ENCODE peak calls at places on chromosomes 1 and 21, in four cellular contexts. W is A549, G is WTC11, A is neural crest cell. C is an unnamed sample.

GRCh38 chr1:168422203-168422848 is 121.5 kb downstream of the XCL2 start:
- DNase-seq in A (no peak), G (no peak), W (no peak), C (no peak)

GRCh38 chr1:228317891-228318810 is 88.5 kb downstream of the TRIM11 start:
- DNase-seq in A (no peak), W (no peak), G (no peak), C (no peak)

GRCh38 chr1:40078512-40079333 is 18.3 kb downstream of the PPT1 start:
- DNase-seq in G (peak; percentile 59), A (peak; percentile 71), W (peak; percentile 47), C (no peak)

GRCh38 chr1:11062965-11063401 is 3.2 kb upstream of the SRM start:
- DNase-seq in G (no peak), A (no peak), W (no peak), C (no peak)

GRCh38 chr1:222880586-222880985 is 65.7 kb downstream of the DISP1 start:
- DNase-seq in A (no peak), W (no peak), G (no peak), C (peak; percentile 29)

GRCh38 chr1:62397301-62397700 is 39.5 kb upstream of the USP1 start:
- DNase-seq in A (no peak), W (no peak), G (no peak), C (no peak)

GRCh38 chr1:220791287-220791686 is 4.6 kb downstream of the MTARC1 start:
- DNase-seq in W (no peak), G (no peak), A (no peak), C (no peak)

GRCh38 chr1:161420763-161421455 is 53.2 kb upstream of the CFAP126 start:
- DNase-seq in G (peak; percentile 72), W (peak; percentile 16), A (no peak), C (no peak)

GRCh38 chr21:30351534-30351933 is 3.1 kb upstream of the KRTAP23-1 start:
- DNase-seq in W (no peak), A (no peak), G (no peak), C (no peak)

GRCh38 chr21:37198989-37199924 is 67.9 kb downstream of the VPS26C start:
- DNase-seq in G (no peak), W (no peak), A (no peak), C (no peak)

GRCh38 chr1:211424018-211424417 is 67.9 kb downstream of the RD3 start:
- DNase-seq in A (no peak), G (no peak), W (no peak), C (no peak)

GRCh38 chr1:205124726-205125125 is 2.9 kb upstream of the RBBP5 start:
- DNase-seq in A (no peak), W (no peak), G (no peak), C (no peak)

GRCh38 chr1:86018311-86018923 is 138.2 kb downstream of the COL24A1 start:
- DNase-seq in W (peak; percentile 9), A (peak; percentile 31), G (peak; percentile 13), C (no peak)

GRCh38 chr21:29661672-29662442 is 277.9 kb downstream of the GRIK1 start:
- DNase-seq in W (no peak), G (no peak), A (no peak), C (no peak)

GRCh38 chr1:117606608-117607261 is 887 bp downstream of the TENT5C start:
- DNase-seq in G (peak; percentile 32), W (no peak), A (no peak), C (no peak)

GRCh38 chr1:39922139-39922757 is 20.5 kb upstream of the MYCL start:
- DNase-seq in A (peak; percentile 10), W (no peak), G (peak; percentile 88), C (no peak)

GRCh38 chr1:17746920-17747319 is 8.2 kb upstream of the ACTL8 start:
- DNase-seq in W (no peak), A (no peak), G (no peak), C (no peak)

DNA sequence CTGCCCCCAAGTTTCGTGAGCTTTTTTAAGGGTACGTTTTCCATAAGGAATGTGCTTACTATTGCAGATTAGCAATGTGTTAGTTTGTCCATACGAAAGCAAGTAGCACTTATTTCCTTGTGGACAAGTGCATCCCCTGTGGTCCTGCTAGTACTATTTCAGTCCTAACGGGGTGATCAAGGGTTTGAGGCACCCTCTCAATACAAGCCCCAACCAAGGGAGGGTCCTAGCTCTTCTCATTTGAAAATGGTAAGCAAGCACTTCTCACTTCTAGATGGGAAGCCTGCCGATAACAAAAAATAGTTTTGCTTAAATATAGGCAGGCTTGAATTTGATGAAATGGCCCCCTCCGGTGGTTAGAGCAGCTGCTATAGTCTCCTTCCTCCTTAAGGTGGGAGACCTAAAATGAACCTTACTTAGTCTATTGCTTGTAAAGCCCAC is 64.0 kb upstream of the HMCN1 start:
- DNase-seq in W (no peak), A (peak; percentile 35), G (peak; percentile 50), C (no peak)
- TF ChIP-seq CTCF in W (peak; percentile 62), A (peak; percentile 68), G (no peak), C (peak; percentile 80)

GRCh38 chr1:54424398-54424797 is 18.2 kb upstream of the SSBP3 start:
- DNase-seq in W (no peak), A (no peak), G (no peak), C (no peak)
- TF ChIP-seq CTCF in W (no peak), A (no peak), G (no peak), C (no peak)

DNA sequence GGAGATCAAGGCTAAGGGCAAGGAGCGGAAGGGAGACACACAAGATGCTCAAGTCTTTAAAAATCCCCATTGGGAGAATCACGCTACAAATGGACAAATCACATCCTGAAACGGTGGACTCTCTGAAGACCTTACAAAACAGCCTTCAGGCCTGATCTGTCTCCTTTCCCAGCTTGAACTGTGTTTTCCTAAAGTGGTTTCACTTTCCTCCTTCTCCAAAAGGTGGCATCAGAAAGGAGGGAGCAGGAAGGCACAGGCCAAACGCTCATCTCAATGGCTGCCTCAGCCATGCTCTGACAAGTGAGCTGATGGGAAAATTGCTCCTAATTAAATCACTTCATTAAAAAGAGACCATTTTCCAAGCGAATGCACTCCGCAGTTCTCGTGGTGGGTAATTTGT is 47.7 kb downstream of the UTP25 start:
- DNase-seq in A (no peak), W (peak; percentile 33), G (peak; percentile 25), C (no peak)
- TF ChIP-seq CTCF in A (peak; percentile 34), W (peak; percentile 44), G (no peak), C (peak; percentile 64)

DNA sequence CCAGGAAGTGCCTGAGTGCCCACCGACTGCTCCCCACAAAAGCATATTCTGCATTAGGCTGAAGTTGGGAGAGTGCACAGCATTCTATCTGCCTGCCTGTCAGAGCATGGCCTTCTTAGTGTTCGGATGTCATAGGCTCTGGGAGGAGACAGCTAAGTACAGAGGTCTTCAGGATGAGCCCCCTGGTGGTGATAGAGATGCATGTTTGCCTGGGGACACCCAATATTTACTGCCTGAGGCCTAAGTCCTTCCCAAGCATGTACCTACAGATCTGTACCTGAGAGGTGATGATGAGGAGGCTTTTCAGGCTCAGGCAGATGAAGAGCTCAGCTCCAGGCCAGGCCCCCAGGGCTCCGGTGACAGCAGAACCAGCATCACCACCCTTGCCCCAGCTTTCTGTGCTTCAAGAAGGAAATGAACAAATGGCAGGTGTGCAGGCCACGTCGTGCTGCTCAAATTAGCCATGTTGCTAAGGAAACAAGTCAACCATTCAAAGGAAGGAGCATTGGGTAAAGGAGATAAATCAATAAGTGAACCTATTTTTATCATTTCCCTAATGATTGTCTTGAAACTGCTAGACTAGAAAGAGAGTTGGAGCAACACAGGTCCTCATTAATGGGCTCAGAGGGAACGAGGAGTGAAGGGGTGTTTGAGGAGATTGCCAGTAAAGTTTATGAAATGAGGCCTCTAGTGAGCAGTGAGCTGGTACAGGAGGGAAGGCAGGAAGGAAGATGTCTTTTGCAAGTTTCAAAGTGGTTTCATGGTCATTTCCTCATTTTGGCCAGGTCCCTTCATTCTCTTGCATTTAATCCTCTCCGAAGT is 21.2 kb downstream of the CACNA1E start:
- DNase-seq in W (peak; percentile 44), G (peak; percentile 52), A (peak; percentile 16), C (no peak)
- TF ChIP-seq CTCF in W (no peak), G (peak; percentile 64), A (peak; percentile 56), C (peak; percentile 51)

DNA sequence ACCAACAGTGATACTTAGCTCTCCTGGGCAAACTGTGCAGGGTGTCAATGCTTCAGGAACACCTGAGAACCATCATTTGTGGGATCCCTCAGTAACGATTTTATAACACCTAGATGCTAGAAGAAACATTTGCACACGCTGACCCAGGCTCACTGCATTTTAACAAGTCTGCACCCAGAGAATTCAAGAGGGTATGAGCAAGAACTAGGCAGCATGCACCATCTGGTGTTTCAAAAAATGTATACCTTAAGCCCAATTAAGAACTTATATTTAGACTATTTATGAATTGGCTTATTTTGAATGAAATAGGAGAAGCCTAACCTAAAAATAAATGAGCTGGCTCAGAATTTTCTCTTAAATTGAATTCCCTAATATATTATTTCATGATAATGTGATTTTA is 400.5 kb downstream of the GPATCH2 start:
- DNase-seq in A (no peak), W (no peak), G (no peak), C (no peak)
- TF ChIP-seq CTCF in A (no peak), W (no peak), G (no peak), C (no peak)

DNA sequence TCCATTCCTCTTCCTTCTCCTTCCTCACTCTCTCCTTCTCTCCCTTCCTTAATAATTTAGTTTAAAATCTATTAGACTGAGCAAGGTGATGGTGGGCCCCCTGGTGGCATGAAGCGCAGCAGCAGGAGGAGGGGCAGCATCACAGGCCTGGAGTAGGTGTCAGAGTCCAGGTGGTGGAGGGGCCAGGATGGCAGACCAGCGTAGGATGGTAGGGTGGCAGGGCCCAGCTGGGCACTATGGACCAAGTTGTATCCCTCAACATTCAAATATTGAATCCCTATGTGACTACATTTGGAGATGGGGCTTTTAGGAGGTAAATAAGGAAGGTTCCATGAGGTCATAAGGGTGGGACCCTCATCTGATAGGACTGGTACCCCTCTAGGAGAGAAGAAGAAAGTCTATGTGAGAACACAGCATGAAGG is 61.0 kb downstream of the WDR4 start:
- DNase-seq in A (no peak), W (no peak), G (peak; percentile 69), C (no peak)
- TF ChIP-seq CTCF in A (peak; percentile 75), W (peak; percentile 46), G (peak; percentile 76), C (peak; percentile 98)

GRCh38 chr1:94310570-94311270 is 73.3 kb upstream of the ARHGAP29 start:
- DNase-seq in A (no peak), G (no peak), W (no peak), C (no peak)
- TF ChIP-seq CTCF in A (no peak), G (no peak), W (no peak), C (no peak)

DNA sequence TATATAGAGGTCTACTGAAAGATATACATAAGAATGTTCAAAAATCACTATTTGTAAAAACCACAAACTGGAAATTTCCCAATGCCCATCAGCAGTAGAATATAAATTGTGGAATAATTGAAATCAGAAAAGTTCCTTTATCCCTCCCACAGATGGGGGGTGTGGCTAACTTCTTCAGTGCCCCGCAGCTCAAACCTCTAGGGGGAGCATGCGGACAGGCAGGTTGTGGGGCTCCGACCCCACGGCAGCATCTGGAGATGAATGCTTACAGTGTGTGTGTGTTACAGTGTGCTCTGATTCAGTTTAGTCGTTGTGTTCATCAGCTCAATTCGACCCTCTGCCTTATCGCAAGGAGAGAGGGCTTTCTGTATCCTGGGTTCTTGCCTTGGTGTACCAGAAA is 262.1 kb upstream of the LRRC7 start:
- DNase-seq in A (no peak), W (no peak), G (peak; percentile 74), C (no peak)
- TF ChIP-seq CTCF in A (no peak), W (no peak), G (peak; percentile 44), C (peak; percentile 23)

GRCh38 chr1:154465621-154466020 is 36.4 kb upstream of the TDRD10 start:
- DNase-seq in A (no peak), G (no peak), W (no peak), C (no peak)

GRCh38 chr1:154467768-154468102 is 34.3 kb upstream of the TDRD10 start:
- DNase-seq in A (no peak), G (no peak), W (no peak), C (no peak)

GRCh38 chr1:154468480-154469240 is 33.4 kb upstream of the TDRD10 start:
- DNase-seq in W (no peak), A (no peak), G (no peak), C (no peak)

GRCh38 chr1:154466136-154466665 is 35.8 kb upstream of the TDRD10 start:
- DNase-seq in G (no peak), A (no peak), W (no peak), C (no peak)

GRCh38 chr1:154466879-154467767 is 34.9 kb upstream of the TDRD10 start:
- DNase-seq in G (no peak), A (no peak), W (no peak), C (no peak)
- TF ChIP-seq CTCF in G (no peak), A (no peak), W (peak; percentile 28), C (no peak)